ENCODE peak calls at places on chromosomes 3 and 15, in eight cellular contexts. T is lung, L is left ventricle myocardium inferior, V is hepatocyte, U is PC-3, C is cardiac muscle cell, M is AG09309, J is endodermal cell. Y is an unnamed sample.

GRCh38 chr3:134029734-134030381 is at the start of gene SLCO2A1:
- DNase-seq in L (peak; percentile 27), M (no peak), J (peak; percentile 86), T (no peak), V (peak; percentile 81), C (peak; percentile 81), U (no peak), Y (peak; percentile 28)

GRCh38 chr3:14377838-14378169 is 24.6 kb upstream of the SLC6A6 start:
- DNase-seq in V (no peak), U (no peak), L (no peak), T (peak; percentile 57), C (no peak), J (no peak), M (no peak), Y (no peak)

GRCh38 chr3:48018841-48019240 is 2.6 kb upstream of the MAP4 start:
- DNase-seq in T (no peak), M (peak; percentile 57), V (peak; percentile 47), U (peak; percentile 78), C (no peak), L (no peak), J (no peak), Y (no peak)

GRCh38 chr3:48413086-48413485 is 16.8 kb downstream of the PLXNB1 start:
- DNase-seq in T (no peak), C (no peak), J (no peak), L (no peak), U (no peak), M (no peak), V (no peak), Y (no peak)

GRCh38 chr3:112338727-112339056 is 5.7 kb downstream of the CD200 start:
- DNase-seq in M (no peak), J (no peak), L (no peak), V (no peak), C (no peak), T (no peak), U (no peak), Y (no peak)

GRCh38 chr15:80310776-80311175 is 58.8 kb upstream of the CTXND1 start:
- DNase-seq in C (no peak), V (no peak), U (no peak), J (no peak), M (no peak), T (no peak), L (no peak), Y (no peak)

GRCh38 chr15:52008698-52009434 is 10.2 kb upstream of the MAPK6 start:
- DNase-seq in C (no peak), L (no peak), T (no peak), U (peak; percentile 34), V (no peak), M (no peak), J (peak; percentile 54), Y (peak; percentile 11)

GRCh38 chr3:14122301-14122700 is 2.4 kb downstream of the CHCHD4 start:
- DNase-seq in C (no peak), L (no peak), V (no peak), J (peak; percentile 32), U (no peak), T (no peak), M (no peak), Y (no peak)

GRCh38 chr3:72938471-72939265 is 50.8 kb downstream of the GXYLT2 start:
- DNase-seq in J (peak; percentile 66), V (peak; percentile 86), L (peak; percentile 20), M (peak; percentile 98), T (peak; percentile 74), C (peak; percentile 50), U (peak; percentile 66), Y (peak; percentile 18)

GRCh38 chr3:172332256-172333041 is 115.8 kb downstream of the GHSR start:
- DNase-seq in M (no peak), U (peak; percentile 75), T (peak; percentile 55), V (peak; percentile 76), L (peak; percentile 37), C (peak; percentile 66), J (peak; percentile 87), Y (peak; percentile 66)

GRCh38 chr15:43974852-43975251 is 148.1 kb downstream of the WDR76 start:
- DNase-seq in M (no peak), T (no peak), U (no peak), C (no peak), V (no peak), L (no peak), J (no peak), Y (no peak)

GRCh38 chr15:57510647-57511046 is 81.1 kb upstream of the MYZAP start:
- DNase-seq in M (peak; percentile 18), C (no peak), T (no peak), L (peak; percentile 68), V (peak; percentile 37), U (no peak), J (no peak), Y (peak; percentile 61)

GRCh38 chr3:24963762-24964625 is 464.1 kb upstream of the RARB start:
- DNase-seq in M (no peak), V (peak; percentile 63), T (no peak), C (peak; percentile 58), L (no peak), J (no peak), U (peak; percentile 48), Y (peak; percentile 15)

GRCh38 chr3:77149382-77149781 is 109.5 kb downstream of the ROBO2 start:
- DNase-seq in U (no peak), C (no peak), L (no peak), M (no peak), V (no peak), J (no peak), T (no peak), Y (no peak)

GRCh38 chr15:52180196-52180835 is 10.9 kb downstream of the GNB5 start:
- DNase-seq in V (no peak), T (no peak), C (no peak), L (no peak), U (no peak), J (peak; percentile 64), M (no peak), Y (peak; percentile 18)

GRCh38 chr15:69976366-69976994 is 121.2 kb downstream of the TLE3 start:
- DNase-seq in C (peak; percentile 90), L (no peak), V (peak; percentile 84), U (peak; percentile 69), J (peak; percentile 86), T (no peak), M (no peak), Y (peak; percentile 69)

DNA sequence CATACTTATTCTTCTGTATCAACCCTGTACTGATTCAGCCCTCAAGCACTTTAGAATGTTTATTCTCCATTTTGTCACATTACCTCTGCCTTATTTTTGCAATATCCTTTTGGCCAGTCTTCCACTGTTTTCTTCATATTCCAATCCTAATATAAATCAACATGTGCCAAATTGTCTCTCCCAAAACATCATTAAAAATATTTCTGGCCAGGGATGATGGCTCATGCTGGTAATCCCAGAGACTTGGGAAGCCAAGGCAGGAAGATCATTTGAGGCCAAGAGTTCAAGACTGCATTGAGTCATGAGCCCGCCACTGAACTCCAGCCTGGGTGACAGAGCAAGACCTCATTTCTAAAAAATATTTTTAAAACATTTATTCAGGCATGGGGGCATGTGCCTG is 641.4 kb upstream of the CBLB start:
- DNase-seq in U (peak; percentile 34), V (no peak), J (no peak), C (no peak), M (peak; percentile 7), T (no peak), L (no peak), Y (no peak)
- TF ChIP-seq CTCF in U (no peak), V (no peak), J (no peak), C (no peak), M (no peak), T (no peak), L (no peak), Y (no peak)

DNA sequence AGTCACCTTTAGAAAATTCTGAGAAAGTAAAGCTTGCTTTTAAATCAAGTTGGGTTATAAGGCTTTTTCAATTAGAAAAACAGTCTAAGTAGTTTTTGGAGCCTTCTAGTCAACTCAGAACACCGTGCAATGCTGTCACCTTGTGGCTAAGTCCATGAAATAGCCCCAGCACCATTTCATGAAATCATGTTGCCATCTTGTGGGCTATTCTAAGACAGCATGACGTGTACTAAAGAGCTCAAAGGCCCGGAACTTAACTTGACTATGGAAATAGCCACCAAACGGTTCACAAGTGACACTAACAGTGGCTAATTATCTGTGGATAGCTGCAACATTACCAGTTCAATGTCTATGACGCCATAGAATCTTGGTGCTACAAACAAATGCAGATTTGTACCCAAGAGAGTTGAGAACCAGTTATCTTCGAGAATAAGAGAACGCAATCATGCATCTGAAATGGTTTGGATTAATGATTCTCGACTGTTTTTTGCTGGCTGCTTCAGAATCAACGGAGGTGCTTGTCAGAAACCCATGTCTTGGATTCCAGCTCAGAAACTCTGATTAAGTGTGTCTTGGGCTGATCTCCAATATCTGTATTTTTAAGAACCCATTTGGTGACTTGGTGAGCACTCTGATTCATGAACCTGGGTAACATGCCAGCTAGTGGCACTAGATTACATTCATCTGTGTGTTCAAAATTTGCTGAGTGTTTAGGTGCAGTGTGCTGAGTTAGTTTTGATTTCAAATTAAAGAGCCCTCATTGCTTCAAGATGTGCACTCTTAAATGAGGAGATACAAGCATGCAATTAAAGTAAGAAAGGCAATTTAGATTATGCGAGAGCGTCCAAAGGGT is 111.2 kb upstream of the MCTP2 start:
- DNase-seq in U (peak; percentile 86), J (peak; percentile 84), M (peak; percentile 72), C (peak; percentile 89), V (peak; percentile 89), L (peak; percentile 27), T (peak; percentile 64), Y (peak; percentile 65)
- TF ChIP-seq CTCF in U (peak; percentile 98), J (peak; percentile 99), M (peak; percentile 95), C (peak; percentile 88), V (peak; percentile 99), L (peak; percentile 88), T (peak; percentile 88), Y (peak; percentile 62)

GRCh38 chr3:119085070-119085439 is 50.4 kb upstream of the IGSF11 start:
- DNase-seq in U (no peak), V (no peak), J (peak; percentile 49), M (no peak), T (no peak), C (no peak), L (no peak), Y (no peak)
- TF ChIP-seq CTCF in U (no peak), V (no peak), J (peak; percentile 62), M (no peak), T (no peak), C (no peak), L (no peak), Y (no peak)

DNA sequence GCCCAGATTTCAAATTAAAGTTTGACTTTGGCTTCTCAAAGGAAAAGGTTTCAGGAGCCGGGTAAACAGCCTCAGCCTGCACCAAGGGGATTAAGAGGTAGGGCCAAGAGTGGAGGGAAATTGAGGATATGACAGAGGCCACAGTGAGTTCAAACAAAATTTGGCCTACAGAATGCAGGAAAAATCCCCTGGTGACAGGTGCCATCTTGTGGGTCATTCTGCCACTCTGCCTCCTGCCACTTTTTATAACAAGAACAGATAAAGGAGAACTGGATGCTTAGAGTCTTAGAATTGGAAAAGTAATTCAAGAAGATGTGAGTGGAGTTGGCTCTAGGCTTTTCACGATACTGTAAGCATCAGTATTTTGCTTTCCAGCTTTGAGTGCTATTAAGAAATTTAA is 253.2 kb downstream of the NR2F2 start:
- DNase-seq in L (no peak), C (no peak), T (no peak), M (no peak), V (no peak), J (no peak), U (no peak), Y (no peak)
- TF ChIP-seq CTCF in L (peak; percentile 45), C (no peak), T (no peak), M (no peak), V (no peak), J (no peak), U (peak; percentile 16), Y (no peak)

GRCh38 chr3:4573153-4573552 is 80.0 kb downstream of the ITPR1 start:
- DNase-seq in V (no peak), J (no peak), C (no peak), U (no peak), M (no peak), L (no peak), T (no peak), Y (no peak)
- TF ChIP-seq CTCF in V (no peak), J (no peak), C (no peak), U (no peak), M (no peak), L (no peak), T (no peak), Y (no peak)

GRCh38 chr3:43638594-43639447 is 17.0 kb upstream of the ANO10 start:
- DNase-seq in T (peak; percentile 44), V (peak; percentile 27), C (peak; percentile 1), U (peak; percentile 86), L (no peak), J (peak; percentile 69), M (no peak), Y (peak; percentile 7)
- TF ChIP-seq CTCF in T (no peak), V (peak; percentile 14), C (peak; percentile 4), U (peak; percentile 75), L (no peak), J (peak; percentile 57), M (no peak), Y (no peak)